ENCODE peak calls at places on chromosomes 2 and 18, in five cellular contexts. B is activated CD8-positive, alpha-beta memory T cell treated with anti-CD3 and anti-CD28 coated beads for 48 hours; X is brain microvascular endothelial cell; Z is substantia nigra; N is activated CD4-positive, alpha-beta T cell treated with anti-CD3 and anti-CD28 coated beads, Interleukin-2, amount 50 U/mL, for 24 hours. K is an unnamed sample.

GRCh38 chr18:74532511-74533025 is 1.7 kb upstream of the CNDP1 start:
- DNase-seq in X (no peak), N (no peak), B (no peak), Z (no peak), K (no peak)

GRCh38 chr18:30889582-30890301 is 152.8 kb downstream of the DSC3 start:
- DNase-seq in B (no peak), N (no peak), X (peak; percentile 2), Z (no peak), K (no peak)

GRCh38 chr2:118477111-118477517 is 370.3 kb downstream of the EN1 start:
- DNase-seq in Z (no peak), X (no peak), B (no peak), N (no peak), K (no peak)

GRCh38 chr2:27832396-27832795 is 57.8 kb downstream of the RBKS start:
- DNase-seq in Z (no peak), B (no peak), N (no peak), X (peak; percentile 62), K (peak; percentile 56)

GRCh38 chr2:23050388-23050787 is 334.6 kb upstream of the KLHL29 start:
- DNase-seq in Z (no peak), N (no peak), X (no peak), B (no peak), K (no peak)

GRCh38 chr18:78949216-78949615 is 30.4 kb upstream of the SALL3 start:
- DNase-seq in X (no peak), Z (no peak), N (no peak), B (no peak), K (no peak)

GRCh38 chr2:171509945-171510731 is 12.1 kb upstream of the CYBRD1 start:
- DNase-seq in X (no peak), Z (no peak), N (no peak), B (no peak), K (no peak)

GRCh38 chr2:29014811-29015414 is 33.8 kb downstream of the TOGARAM2 start:
- DNase-seq in Z (no peak), B (peak; percentile 30), X (peak; percentile 85), N (peak; percentile 58), K (no peak)

GRCh38 chr2:228731517-228731916 is 539.6 kb downstream of the PID1 start:
- DNase-seq in Z (no peak), X (peak; percentile 71), B (no peak), N (no peak), K (peak; percentile 67)

GRCh38 chr2:98444436-98445166 is at the start of gene INPP4A:
- DNase-seq in N (peak; percentile 59), B (no peak), X (no peak), Z (peak; percentile 56), K (peak; percentile 49)

GRCh38 chr18:42038936-42039335 is 83.9 kb downstream of the PIK3C3 start:
- DNase-seq in X (peak; percentile 77), Z (no peak), B (no peak), N (no peak), K (peak; percentile 74)

GRCh38 chr2:204503869-204504268 is 41.4 kb upstream of the PARD3B start:
- DNase-seq in B (no peak), Z (no peak), X (peak; percentile 88), N (no peak), K (no peak)

K was measured in fibroblast of gingiva.